ENCODE peak calls at places on chromosomes 4 and X, in five cellular contexts. E is thoracic aorta, F is Calu3, P is LNCaP clone FGC, D is fibroblast of lung. I is an unnamed sample.

GRCh38 chr4:4204401-4204745 is 22.4 kb downstream of the OTOP1 start:
- DNase-seq in E (no peak), F (no peak), P (no peak), D (no peak), I (no peak)

GRCh38 chr4:37799941-37800554 is 26.4 kb upstream of the PGM2 start:
- DNase-seq in E (no peak), F (no peak), P (no peak), D (no peak), I (no peak)

GRCh38 chr4:146049802-146050201 is 111.2 kb upstream of the ZNF827 start:
- DNase-seq in E (no peak), F (no peak), P (no peak), D (no peak), I (no peak)

GRCh38 chr4:122775987-122776836 is 43.7 kb downstream of the BBS12 start:
- DNase-seq in E (no peak), F (no peak), P (no peak), D (no peak), I (no peak)

GRCh38 chrX:10172867-10173266 is 16.1 kb downstream of the CLCN4 start:
- DNase-seq in E (no peak), F (no peak), P (no peak), D (no peak), I (no peak)

GRCh38 chr4:7264694-7265093 is 72.4 kb downstream of the SORCS2 start:
- DNase-seq in E (no peak), F (no peak), P (no peak), D (no peak), I (no peak)

GRCh38 chr4:81919238-81919637 is 447.5 kb upstream of the RASGEF1B start:
- DNase-seq in E (no peak), F (peak; percentile 22), P (no peak), D (no peak), I (no peak)

GRCh38 chr4:148515248-148515647 is 73.0 kb upstream of the NR3C2 start:
- DNase-seq in E (no peak), F (no peak), P (peak; percentile 53), D (peak; percentile 41), I (no peak)

GRCh38 chr4:24657768-24658617 is 73.6 kb upstream of the DHX15 start:
- DNase-seq in E (no peak), F (peak; percentile 75), P (no peak), D (peak; percentile 62), I (peak; percentile 28)

GRCh38 chr4:24179201-24179840 is 289.5 kb upstream of the PPARGC1A start:
- DNase-seq in E (no peak), F (no peak), P (no peak), D (no peak), I (no peak)

GRCh38 chr4:132003593-132003992 is 1145.5 kb upstream of the PCDH10 start:
- DNase-seq in E (no peak), F (no peak), P (no peak), D (no peak), I (no peak)

GRCh38 chr4:73727685-73728084 is 12.7 kb upstream of the CXCL8 start:
- DNase-seq in E (no peak), F (peak; percentile 87), P (no peak), D (no peak), I (no peak)

GRCh38 chr4:95544433-95545103 is 4.2 kb downstream of the UNC5C start:
- DNase-seq in E (no peak), F (no peak), P (no peak), D (peak; percentile 50), I (no peak)

GRCh38 chr4:66741081-66741480 is 804.2 kb downstream of the CENPC start:
- DNase-seq in E (no peak), F (no peak), P (no peak), D (no peak), I (no peak)

GRCh38 chrX:70554081-70554480 is 109.4 kb downstream of the DLG3 start:
- DNase-seq in E (no peak), F (no peak), P (no peak), D (peak; percentile 64), I (peak; percentile 1)

GRCh38 chr4:42568610-42569207 is 88.2 kb downstream of the ATP8A1 start:
- DNase-seq in E (no peak), F (peak; percentile 53), P (peak; percentile 66), D (peak; percentile 78), I (peak; percentile 51)

GRCh38 chrX:140360284-140360683 is 144.6 kb downstream of the SOX3 start:
- DNase-seq in E (no peak), F (no peak), P (no peak), D (no peak), I (no peak)

GRCh38 chr4:40246547-40246900 is 49.7 kb downstream of the RHOH start:
- DNase-seq in E (no peak), F (no peak), P (no peak), D (no peak), I (no peak)

GRCh38 chr4:145565328-145565727 is 53.9 kb upstream of the MMAA start:
- DNase-seq in E (no peak), F (no peak), P (no peak), D (no peak), I (no peak)

GRCh38 chrX:104351173-104351769 is 96.5 kb upstream of the ESX1 start:
- DNase-seq in E (no peak), F (peak; percentile 23), P (no peak), D (peak; percentile 61), I (peak; percentile 73)

GRCh38 chrX:133654801-133655200 is 239.5 kb upstream of the GPC4 start:
- DNase-seq in E (no peak), F (no peak), P (no peak), D (peak; percentile 74), I (no peak)

GRCh38 chrX:34341258-34341657 is 209.1 kb upstream of the FAM47A start:
- DNase-seq in E (no peak), F (no peak), P (no peak), D (no peak), I (no peak)
- TF ChIP-seq CTCF in E (no peak), F (no peak), P (peak; percentile 19), D (no peak), I (no peak)

DNA sequence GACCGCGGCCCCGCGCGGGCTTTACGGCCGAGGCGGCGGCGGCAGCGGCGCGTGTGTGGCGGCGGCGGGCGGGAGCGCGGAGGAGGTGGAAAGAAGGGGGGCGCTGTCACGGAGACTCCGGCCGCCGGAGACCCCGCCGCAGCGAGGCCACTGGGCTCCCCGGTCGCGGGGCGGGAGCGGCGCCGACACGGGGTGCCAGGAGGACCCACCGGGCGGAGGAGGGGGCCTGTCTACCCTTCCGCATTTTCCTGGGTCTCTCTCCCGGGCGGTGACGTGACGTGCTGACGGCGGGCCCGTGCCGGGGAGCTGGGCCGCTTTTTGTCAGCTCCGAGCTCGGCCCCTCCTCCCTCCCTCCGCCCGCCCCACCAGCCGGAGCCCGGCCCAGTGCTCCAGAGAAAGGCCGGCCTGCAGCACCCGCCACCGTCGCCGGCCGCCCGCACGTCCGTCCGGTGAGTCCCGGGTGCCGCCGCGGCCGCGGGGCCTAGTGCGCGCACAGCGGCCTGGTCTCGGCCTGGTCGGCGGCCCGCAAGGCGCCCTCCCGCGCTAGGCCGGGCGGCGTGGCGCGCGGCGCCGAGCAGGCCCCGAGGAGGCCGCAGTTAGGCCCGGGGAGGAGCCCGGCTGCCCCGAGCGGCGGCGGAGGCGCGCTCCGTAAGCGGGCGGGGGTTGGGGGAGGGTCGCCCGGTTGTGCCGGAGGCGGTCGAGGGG is at the start of gene ZFX:
- DNase-seq in E (no peak), F (peak; percentile 65), P (no peak), D (peak; percentile 61), I (peak; percentile 39)
- TF ChIP-seq CTCF in E (no peak), F (no peak), P (peak; percentile 5), D (no peak), I (no peak)

GRCh38 chr4:74830928-74831327 is 36.6 kb upstream of the BTC start:
- DNase-seq in E (no peak), F (no peak), P (no peak), D (no peak), I (no peak)
- TF ChIP-seq CTCF in E (no peak), F (no peak), P (peak; percentile 9), D (peak; percentile 17), I (peak; percentile 52)

GRCh38 chr4:87114245-87115062 is 106.0 kb downstream of the KLHL8 start:
- DNase-seq in E (no peak), F (no peak), P (no peak), D (no peak), I (no peak)
- TF ChIP-seq CTCF in E (no peak), F (no peak), P (no peak), D (no peak), I (peak; percentile 40)